ENCODE peak calls at places on chromosomes 5 and 9, in nine cellular contexts. M is ecto neural progenitor cell; A is bronchial epithelial cell; W is stimulated activated CD8-positive, alpha-beta memory T cell treated with anti-CD3 and anti-CD28 coated beads, Interleukin-12 subunit alpha, Interleukin-12 subunit beta, amount 100 ng/mL, for 1 hour; E is mesothelial cell of epicardium; I is AG04450; H is COR-L47; U is NCI-H2081; P is T-helper 2 cell. K is an unnamed sample.

GRCh38 chr5:134577022-134577795 is 51.7 kb downstream of the JADE2 start:
- DNase-seq in H (no peak), W (no peak), P (no peak), U (no peak), M (no peak), A (peak), I (no peak), E (no peak), K (no peak)

GRCh38 chr5:140142802-140143201 is 17.1 kb downstream of the IGIP start:
- DNase-seq in W (no peak), A (no peak), U (no peak), H (no peak), I (no peak), P (no peak), E (no peak), M (no peak), K (no peak)

GRCh38 chr9:19471737-19472648 is 63.2 kb downstream of the ACER2 start:
- DNase-seq in M (peak), E (peak), I (no peak), W (peak), P (peak), H (peak), A (peak), U (peak), K (peak)

GRCh38 chr5:177526791-177527190 is 10.0 kb upstream of the DDX41 start:
- DNase-seq in I (no peak), E (no peak), W (no peak), M (no peak), U (no peak), P (no peak), A (no peak), H (no peak), K (no peak)

GRCh38 chr5:153661897-153662296 is 171.4 kb downstream of the GRIA1 start:
- DNase-seq in W (no peak), M (no peak), A (peak), E (no peak), H (no peak), I (no peak), U (no peak), P (no peak), K (no peak)

GRCh38 chr5:7876867-7877266 is 7.9 kb downstream of the MTRR start:
- DNase-seq in U (no peak), W (no peak), E (no peak), H (no peak), A (peak), P (peak), M (no peak), I (no peak), K (no peak)

GRCh38 chr9:92964981-92965758 is 17.8 kb downstream of the FGD3 start:
- DNase-seq in I (no peak), M (no peak), E (no peak), H (no peak), P (peak), W (no peak), A (no peak), U (no peak), K (no peak)

GRCh38 chr9:19232117-19232829 is 1.8 kb downstream of the DENND4C start:
- DNase-seq in I (no peak), M (no peak), H (no peak), P (peak), U (peak), E (no peak), W (no peak), A (peak), K (no peak)

GRCh38 chr9:124347206-124347967 is 67.9 kb downstream of the PSMB7 start:
- DNase-seq in U (no peak), I (no peak), M (no peak), E (no peak), H (no peak), A (no peak), P (no peak), W (no peak), K (no peak)

GRCh38 chr9:101397746-101398334 is 578 bp downstream of the MRPL50 start:
- DNase-seq in E (no peak), A (no peak), M (no peak), H (no peak), W (no peak), P (peak), I (no peak), U (peak), K (no peak)

GRCh38 chr9:134487066-134487710 is 154.4 kb upstream of the COL5A1 start:
- DNase-seq in W (no peak), I (no peak), A (no peak), P (no peak), H (no peak), E (no peak), M (no peak), U (no peak), K (no peak)

GRCh38 chr9:123111977-123112869 is 78.8 kb downstream of the GPR21 start:
- DNase-seq in I (no peak), A (peak), M (no peak), U (no peak), W (no peak), E (no peak), P (no peak), H (no peak), K (no peak)

GRCh38 chr5:114296191-114296590 is 65.7 kb upstream of the KCNN2 start:
- DNase-seq in I (peak), U (no peak), A (no peak), M (no peak), H (no peak), E (no peak), P (no peak), W (no peak), K (no peak)

GRCh38 chr9:38066167-38066906 is 2.7 kb downstream of the SHB start:
- DNase-seq in P (no peak), I (no peak), U (peak), E (no peak), A (peak), H (peak), M (no peak), W (no peak), K (no peak)

GRCh38 chr9:129391215-129391614 is 213.2 kb upstream of the IER5L start:
- DNase-seq in E (no peak), P (no peak), I (no peak), W (no peak), U (no peak), A (no peak), M (peak), H (no peak), K (no peak)

GRCh38 chr9:124611106-124611505 is 103.9 kb upstream of the NR5A1 start:
- DNase-seq in P (no peak), I (no peak), H (no peak), A (no peak), M (no peak), E (no peak), W (no peak), U (no peak), K (no peak)

GRCh38 chr9:69223605-69224004 is 49.5 kb downstream of the TJP2 start:
- DNase-seq in A (peak), P (peak), I (peak), W (no peak), E (no peak), H (peak), U (peak), M (peak), K (no peak)

GRCh38 chr9:16136961-16137360 is 584.1 kb downstream of the CCDC171 start:
- DNase-seq in W (no peak), I (no peak), E (no peak), M (no peak), U (no peak), H (no peak), A (no peak), P (no peak), K (no peak)

GRCh38 chr9:91127653-91128052 is 234.1 kb downstream of the AUH start:
- DNase-seq in P (no peak), H (no peak), M (no peak), A (peak), W (no peak), E (no peak), U (no peak), I (no peak), K (no peak)

GRCh38 chr9:93684806-93685553 is 108.6 kb downstream of the PHF2 start:
- DNase-seq in E (no peak), H (peak), U (no peak), M (peak), P (no peak), W (no peak), I (no peak), A (peak), K (no peak)

GRCh38 chr5:66223637-66224036 is 79.5 kb downstream of the SREK1 start:
- DNase-seq in H (no peak), M (no peak), W (no peak), A (no peak), E (no peak), P (peak), U (no peak), I (no peak), K (no peak)

GRCh38 chr5:77924081-77924480 is 147.9 kb upstream of the TBCA start:
- DNase-seq in M (no peak), E (no peak), P (no peak), H (peak), I (no peak), A (peak), W (no peak), U (peak), K (no peak)

GRCh38 chr9:85430659-85431370 is 310.9 kb downstream of the AGTPBP1 start:
- DNase-seq in I (no peak), H (peak), A (no peak), W (no peak), M (no peak), P (no peak), E (no peak), U (peak), K (no peak)

GRCh38 chr9:130930804-130931349 is 8.2 kb downstream of the FIBCD1 start:
- DNase-seq in I (no peak), A (no peak), U (no peak), W (no peak), H (no peak), M (no peak), P (no peak), E (no peak), K (no peak)

GRCh38 chr9:12972608-12973589 is 198.1 kb downstream of the LURAP1L start:
- DNase-seq in P (no peak), W (no peak), M (no peak), I (no peak), H (no peak), E (no peak), A (no peak), U (no peak), K (no peak)

GRCh38 chr5:83720805-83721431 is at the start of gene HAPLN1:
- DNase-seq in I (no peak), H (no peak), W (no peak), P (no peak), A (no peak), U (no peak), E (no peak), M (peak), K (no peak)

GRCh38 chr9:127626752-127627493 is 14.8 kb downstream of the STXBP1 start:
- DNase-seq in H (peak), W (no peak), I (no peak), E (no peak), P (no peak), U (peak), M (no peak), A (no peak), K (no peak)

GRCh38 chr9:109314011-109314531 is 6.8 kb downstream of the EPB41L4B start:
- DNase-seq in E (no peak), A (peak), H (no peak), P (no peak), I (no peak), M (no peak), U (no peak), W (no peak), K (no peak)

GRCh38 chr9:134217431-134218210 is 53.3 kb upstream of the RNU6ATAC start:
- DNase-seq in W (no peak), U (no peak), A (no peak), I (no peak), E (no peak), P (peak), H (no peak), M (no peak), K (no peak)

GRCh38 chr5:56680731-56681130 is 134.6 kb upstream of the MAP3K1 start:
- DNase-seq in W (no peak), A (no peak), P (no peak), I (no peak), H (no peak), U (no peak), E (no peak), M (no peak), K (no peak)

GRCh38 chr9:136545065-136545965 is 533 bp downstream of the NOTCH1 start:
- DNase-seq in A (no peak), E (no peak), H (no peak), I (no peak), P (peak), U (no peak), M (no peak), W (no peak), K (peak)

GRCh38 chr9:15512204-15512603 is 1.4 kb upstream of the PSIP1 start:
- DNase-seq in W (no peak), H (no peak), E (no peak), A (no peak), U (no peak), P (no peak), I (no peak), M (no peak), K (no peak)